ENCODE peak calls at places on chromosomes 11 and 22, in four cellular contexts. E is foreskin fibroblast, Y is GM12865, C is epithelial cell of proximal tubule. Q is an unnamed sample.

GRCh38 chr11:12125609-12126149 is 15.3 kb downstream of the MICAL2 start:
- DNase-seq in E (peak), Y (no peak), C (no peak), Q (no peak)

GRCh38 chr11:114195981-114196731 is 100.0 kb upstream of the NNMT start:
- DNase-seq in E (peak), Y (no peak), C (no peak), Q (no peak)

GRCh38 chr11:73652046-73652730 is 5.8 kb downstream of the PLEKHB1 start:
- DNase-seq in E (no peak), Y (no peak), C (no peak), Q (no peak)

GRCh38 chr11:38305682-38306081 is 1707.6 kb upstream of the RAG2 start:
- DNase-seq in E (no peak), Y (no peak), C (no peak), Q (no peak)

GRCh38 chr11:82775736-82776346 is 42.2 kb upstream of the FAM181B start:
- DNase-seq in E (peak), Y (peak), C (peak), Q (no peak)

GRCh38 chr11:66868726-66869291 is 11.9 kb downstream of the LRFN4 start:
- DNase-seq in E (no peak), Y (peak), C (no peak), Q (no peak)

GRCh38 chr11:105268404-105269062 is 129.0 kb upstream of the CARD18 start:
- DNase-seq in E (no peak), Y (no peak), C (no peak), Q (no peak)

GRCh38 chr11:85626496-85626895 is 648 bp downstream of the DLG2 start:
- DNase-seq in E (no peak), Y (no peak), C (no peak), Q (no peak)

GRCh38 chr11:117985953-117986887 is at the start of gene IL10RA:
- DNase-seq in E (peak), Y (peak), C (no peak), Q (peak)

GRCh38 chr11:10941429-10941828 is 83.6 kb upstream of the ZBED5 start:
- DNase-seq in E (no peak), Y (no peak), C (no peak), Q (no peak)

GRCh38 chr11:41446107-41446506 is 13.3 kb downstream of the LRRC4C start:
- DNase-seq in E (no peak), Y (no peak), C (peak), Q (no peak)

GRCh38 chr11:75351541-75352416 is at the start of gene ARRB1:
- DNase-seq in E (peak), Y (peak), C (no peak), Q (no peak)

GRCh38 chr22:48960576-48960975 is 867.1 kb downstream of the BRD1 start:
- DNase-seq in E (no peak), Y (no peak), C (no peak), Q (no peak)

GRCh38 chr11:83773950-83774880 is 488.0 kb upstream of the CCDC90B start:
- DNase-seq in E (no peak), Y (no peak), C (no peak), Q (no peak)

GRCh38 chr11:72229925-72230763 is 5.6 kb downstream of the INPPL1 start:
- DNase-seq in E (no peak), Y (no peak), C (no peak), Q (no peak)

GRCh38 chr11:71301858-71302533 is 49.6 kb upstream of the SHANK2 start:
- DNase-seq in E (peak), Y (no peak), C (no peak), Q (no peak)

GRCh38 chr11:126358763-126359160 is 3.3 kb downstream of the ST3GAL4 start:
- DNase-seq in E (no peak), Y (no peak), C (no peak), Q (no peak)

GRCh38 chr11:95802806-95803205 is 12.5 kb downstream of the CEP57 start:
- DNase-seq in E (no peak), Y (no peak), C (no peak), Q (no peak)

GRCh38 chr22:43423046-43423445 is 11.2 kb downstream of the MPPED1 start:
- DNase-seq in E (no peak), Y (no peak), C (no peak), Q (no peak)

GRCh38 chr11:125502198-125502597 is 6.1 kb upstream of the FEZ1 start:
- DNase-seq in E (no peak), Y (no peak), C (no peak), Q (no peak)

GRCh38 chr11:574632-575323 is 1.5 kb upstream of the PHRF1 start:
- DNase-seq in E (peak), Y (no peak), C (no peak), Q (no peak)

GRCh38 chr11:64359712-64360402 is 895 bp downstream of the RPS6KA4 start:
- DNase-seq in E (no peak), Y (peak), C (no peak), Q (no peak)

GRCh38 chr11:122149232-122149631 is 33.2 kb upstream of the BLID start:
- DNase-seq in E (no peak), Y (no peak), C (no peak), Q (no peak)

GRCh38 chr22:33539902-33540751 is 380.1 kb downstream of the LARGE1 start:
- DNase-seq in E (no peak), Y (peak), C (peak), Q (peak)

GRCh38 chr11:70243912-70244652 is 26.4 kb upstream of the PPFIA1 start:
- DNase-seq in E (peak), Y (no peak), C (no peak), Q (no peak)

GRCh38 chr11:68266936-68267880 is 4.6 kb downstream of the C11orf24 start:
- DNase-seq in E (no peak), Y (no peak), C (no peak), Q (no peak)

GRCh38 chr22:17119481-17120202 is 1.5 kb downstream of the TMEM121B start:
- DNase-seq in E (peak), Y (peak), C (no peak), Q (no peak)

GRCh38 chr11:16818284-16818683 is 79.8 kb downstream of the C11orf58 start:
- DNase-seq in E (no peak), Y (no peak), C (no peak), Q (no peak)

GRCh38 chr22:42069801-42070516 is 653 bp downstream of the NAGA start:
- DNase-seq in E (no peak), Y (no peak), C (no peak), Q (no peak)
- H3K4me3 ChIP-seq in E (peak), Y (peak), C (peak), Q (peak)

GRCh38 chr11:107563702-107564101 is 1.8 kb downstream of the ALKBH8 start:
- DNase-seq in E (peak), Y (peak), C (no peak), Q (no peak)
- TF ChIP-seq CTCF in E (peak), Y (peak), C (peak), Q (peak)

GRCh38 chr11:13923182-13923581 is 39.3 kb upstream of the SPON1 start:
- DNase-seq in E (no peak), Y (no peak), C (peak), Q (no peak)

GRCh38 chr11:13924801-13925327 is 37.7 kb upstream of the SPON1 start:
- DNase-seq in E (no peak), Y (no peak), C (no peak), Q (no peak)

GRCh38 chr11:13927496-13927895 is 35.0 kb upstream of the SPON1 start:
- DNase-seq in E (no peak), Y (no peak), C (no peak), Q (no peak)

GRCh38 chr11:13928566-13929251 is 33.8 kb upstream of the SPON1 start:
- DNase-seq in E (peak), Y (no peak), C (peak), Q (peak)

GRCh38 chr11:13923716-13924650 is 38.5 kb upstream of the SPON1 start:
- DNase-seq in E (no peak), Y (peak), C (peak), Q (no peak)
- H3K4me3 ChIP-seq in E (no peak), Y (no peak), C (no peak), Q (no peak)

GRCh38 chr11:46248270-46249102 is 29.0 kb upstream of the CREB3L1 start:
- DNase-seq in E (peak), Y (no peak), C (peak), Q (no peak)

GRCh38 chr11:46247090-46247489 is 30.4 kb upstream of the CREB3L1 start:
- DNase-seq in E (peak), Y (no peak), C (no peak), Q (no peak)

GRCh38 chr11:46249103-46249942 is 28.1 kb upstream of the CREB3L1 start:
- DNase-seq in E (peak), Y (peak), C (no peak), Q (no peak)

GRCh38 chr11:46246514-46246913 is 30.9 kb upstream of the CREB3L1 start:
- DNase-seq in E (peak), Y (no peak), C (no peak), Q (no peak)

GRCh38 chr11:46247664-46248063 is 29.8 kb upstream of the CREB3L1 start:
- DNase-seq in E (peak), Y (peak), C (peak), Q (no peak)
- TF ChIP-seq CTCF in E (peak), Y (peak), C (peak), Q (peak)

DNA sequence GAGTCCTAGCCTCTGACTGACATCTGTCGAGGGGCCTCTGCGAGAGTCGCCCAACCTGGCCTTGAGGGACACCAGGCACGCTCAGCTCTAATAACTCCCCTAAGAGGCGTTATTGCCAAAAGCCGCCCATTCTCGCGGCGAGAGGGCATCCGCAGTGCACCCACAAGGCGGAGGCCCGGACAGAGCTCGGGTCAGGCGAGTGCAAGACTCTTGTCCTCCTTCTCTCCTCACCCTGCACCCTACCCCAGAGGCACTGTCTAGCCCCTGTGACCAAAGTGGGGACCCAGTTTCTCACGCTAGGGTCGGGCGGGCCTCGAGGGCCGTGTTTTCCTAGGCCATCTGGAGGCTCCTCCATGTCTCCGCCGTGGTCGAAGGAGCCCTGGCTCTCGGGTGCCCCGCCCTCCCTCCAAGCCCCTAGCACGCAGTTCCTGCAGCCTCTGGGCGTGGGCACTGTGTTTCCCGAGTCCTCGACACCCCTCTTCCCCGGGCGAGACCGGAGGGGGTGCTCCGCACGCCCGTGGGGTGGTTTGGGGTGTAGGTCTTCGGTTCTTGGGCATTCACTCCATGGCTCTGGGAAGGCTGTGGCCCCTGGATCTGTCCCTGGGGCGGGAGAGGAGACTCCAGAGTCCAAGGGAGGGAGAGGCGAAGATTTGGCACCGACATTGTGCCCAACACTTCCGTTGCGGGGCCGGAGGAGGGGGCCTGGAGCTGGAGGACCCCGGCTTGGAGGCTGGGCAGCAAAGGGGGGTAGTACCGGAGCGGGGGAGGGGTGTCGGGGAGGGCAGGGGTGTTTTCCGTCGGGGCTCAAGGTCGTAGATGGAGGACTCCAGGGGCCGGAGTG is 1.0 kb downstream of the CHRM4 start:
- DNase-seq in E (peak), Y (no peak), C (no peak), Q (no peak)
- H3K4me3 ChIP-seq in E (no peak), Y (no peak), C (peak), Q (no peak)

GRCh38 chr22:35839811-35840739 is 122.4 kb downstream of the APOL5 start:
- DNase-seq in E (peak), Y (peak), C (no peak), Q (peak)

GRCh38 chr22:35835998-35836691 is 118.5 kb downstream of the APOL5 start:
- DNase-seq in E (peak), Y (no peak), C (no peak), Q (peak)

GRCh38 chr22:35837328-35837727 is 119.7 kb downstream of the APOL5 start:
- DNase-seq in E (no peak), Y (no peak), C (no peak), Q (no peak)

GRCh38 chr22:35841907-35842518 is 124.3 kb downstream of the APOL5 start:
- DNase-seq in E (no peak), Y (no peak), C (no peak), Q (no peak)

DNA sequence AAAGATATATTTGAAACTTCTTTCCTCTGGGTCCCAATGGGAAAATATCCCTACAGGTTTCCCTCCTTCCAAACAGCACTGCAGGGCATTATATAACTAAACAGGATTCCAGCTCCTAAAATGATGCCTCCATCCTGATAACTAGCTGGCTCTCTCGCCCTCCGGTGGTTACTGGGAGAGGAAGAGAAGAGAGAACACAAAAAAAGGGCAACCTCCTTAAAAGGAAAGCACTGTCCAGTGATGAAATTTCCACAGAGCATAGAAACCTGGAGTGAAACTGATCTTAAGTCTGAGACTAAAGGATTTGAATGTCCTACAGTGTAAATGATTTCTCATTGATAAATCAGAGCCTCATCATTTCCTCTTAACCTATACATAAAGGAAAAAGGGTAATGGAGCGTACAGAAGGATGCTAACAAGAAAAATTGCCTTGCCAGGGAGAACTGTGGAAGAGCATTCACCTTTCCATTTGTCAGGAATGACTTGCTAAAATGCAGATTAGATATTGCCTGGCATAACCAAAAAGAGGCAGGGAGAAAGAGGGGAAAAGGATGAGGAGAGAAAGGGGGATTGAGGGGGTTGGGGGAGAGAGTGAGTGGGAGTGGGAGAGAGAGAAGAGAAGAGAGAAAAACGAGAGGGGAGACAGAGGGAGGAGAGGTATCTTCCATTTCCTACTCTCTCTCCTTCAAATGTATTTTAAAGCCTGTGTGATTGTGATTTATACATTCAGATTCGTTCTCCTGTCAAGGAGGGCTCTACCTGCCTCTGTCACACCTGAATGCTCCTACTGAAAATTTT is 121.4 kb downstream of the APOL5 start:
- DNase-seq in E (peak), Y (peak), C (no peak), Q (no peak)
- TF ChIP-seq CTCF in E (peak), Y (peak), C (peak), Q (peak)

GRCh38 chr22:37986371-37986770 is 2.0 kb upstream of the SOX10 start:
- DNase-seq in E (no peak), Y (no peak), C (no peak), Q (no peak)
- H3K4me3 ChIP-seq in E (no peak), Y (no peak), C (no peak), Q (no peak)

GRCh38 chr11:128189823-128190222 is 397.5 kb downstream of the ETS1 start:
- DNase-seq in E (no peak), Y (no peak), C (no peak), Q (no peak)
- TF ChIP-seq CTCF in E (no peak), Y (no peak), C (no peak), Q (no peak)